ENCODE peak calls at places on chromosomes 2 and 18, in nine cellular contexts. K, A, T, D, F, S, Y, R and N are unnamed samples.

GRCh38 chr2:222797308-222797707 is 63.5 kb upstream of the ACSL3 start:
- DNase-seq in S (no peak), Y (no peak), D (no peak), R (no peak), A (no peak), K (peak), F (no peak), T (no peak), N (no peak)

GRCh38 chr2:96175951-96176350 is 30.7 kb upstream of the DUSP2 start:
- DNase-seq in Y (no peak), A (peak), R (no peak), K (no peak), D (no peak), S (no peak), F (no peak), T (no peak), N (no peak)

GRCh38 chr2:69429491-69430183 is 7.6 kb downstream of the NFU1 start:
- DNase-seq in F (no peak), S (no peak), D (no peak), K (no peak), A (no peak), R (no peak), T (no peak), Y (no peak), N (no peak)

GRCh38 chr2:196987654-196988364 is 61.3 kb upstream of the PGAP1 start:
- DNase-seq in Y (peak), R (no peak), T (peak), S (peak), K (peak), A (peak), F (no peak), D (no peak), N (no peak)

GRCh38 chr2:224449212-224450147 is 47.6 kb upstream of the FAM124B start:
- DNase-seq in Y (no peak), T (peak), F (no peak), A (no peak), K (peak), S (no peak), R (no peak), D (no peak), N (no peak)

GRCh38 chr18:46211816-46212215 is 107.6 kb downstream of the HAUS1 start:
- DNase-seq in T (no peak), D (no peak), F (peak), Y (no peak), K (no peak), A (no peak), S (no peak), R (no peak), N (no peak)

GRCh38 chr2:27191107-27191829 is 20.6 kb upstream of the ATRAID start:
- DNase-seq in Y (peak), F (peak), A (peak), T (peak), D (peak), S (peak), K (peak), R (peak), N (no peak)

GRCh38 chr2:113700186-113700841 is 56.1 kb downstream of the SLC35F5 start:
- DNase-seq in F (peak), S (peak), A (no peak), Y (no peak), D (no peak), K (peak), R (no peak), T (no peak), N (peak)

GRCh38 chr18:27843783-27844415 is 333.0 kb downstream of the CDH2 start:
- DNase-seq in F (no peak), T (no peak), Y (no peak), D (no peak), A (no peak), R (no peak), S (no peak), K (no peak), N (no peak)

GRCh38 chr2:173187911-173188788 is 112.5 kb downstream of the MAP3K20 start:
- DNase-seq in D (no peak), F (peak), K (no peak), Y (peak), A (no peak), R (no peak), T (no peak), S (peak), N (no peak)

GRCh38 chr2:58448065-58448507 is 207.0 kb upstream of the FANCL start:
- DNase-seq in Y (peak), D (no peak), K (peak), R (peak), A (peak), T (peak), F (no peak), S (peak), N (no peak)

GRCh38 chr2:241901500-241902351 is 32.2 kb downstream of the RTP5 start:
- DNase-seq in Y (peak), A (no peak), K (no peak), F (no peak), T (no peak), S (no peak), D (no peak), R (no peak), N (peak)

GRCh38 chr2:171287606-171288005 is 126.9 kb upstream of the TLK1 start:
- DNase-seq in F (no peak), A (no peak), Y (no peak), R (no peak), S (no peak), T (no peak), K (no peak), D (no peak), N (no peak)

GRCh38 chr2:150109028-150109427 is 378.4 kb downstream of the RND3 start:
- DNase-seq in T (no peak), R (no peak), S (no peak), F (no peak), Y (no peak), D (no peak), A (no peak), K (no peak), N (no peak)

GRCh38 chr2:55620123-55620779 is 2.8 kb upstream of the PPP4R3B start:
- DNase-seq in A (no peak), T (no peak), K (peak), Y (no peak), D (no peak), S (no peak), F (no peak), R (no peak), N (no peak)

GRCh38 chr2:99365661-99366060 is 28.5 kb downstream of the EIF5B start:
- DNase-seq in R (no peak), K (no peak), Y (no peak), A (no peak), F (no peak), D (no peak), T (no peak), S (no peak), N (no peak)

GRCh38 chr2:230866704-230867561 is 2.2 kb downstream of the ITM2C start:
- DNase-seq in R (peak), S (no peak), A (no peak), F (no peak), T (no peak), K (peak), D (no peak), Y (peak), N (no peak)

GRCh38 chr2:30421551-30422436 is 25.3 kb upstream of the LCLAT1 start:
- DNase-seq in F (no peak), K (no peak), T (no peak), R (no peak), D (no peak), Y (no peak), A (no peak), S (no peak), N (no peak)

GRCh38 chr18:75128911-75129716 is 79.8 kb downstream of the PTGR3 start:
- DNase-seq in D (no peak), F (no peak), Y (no peak), K (no peak), R (peak), T (no peak), A (no peak), S (no peak), N (no peak)

GRCh38 chr18:8424481-8424880 is 184.8 kb upstream of the RAB12 start:
- DNase-seq in K (no peak), Y (no peak), R (no peak), D (no peak), T (no peak), S (no peak), F (no peak), A (no peak), N (no peak)

GRCh38 chr2:187988348-187988747 is 303.3 kb upstream of the GULP1 start:
- DNase-seq in F (no peak), D (no peak), Y (no peak), A (no peak), R (no peak), T (no peak), K (no peak), S (no peak), N (no peak)

GRCh38 chr18:70462078-70462439 is 173.2 kb downstream of the SOCS6 start:
- DNase-seq in S (no peak), K (no peak), D (no peak), Y (no peak), T (no peak), R (no peak), F (peak), A (no peak), N (no peak)

GRCh38 chr2:11762031-11762430 is 15.6 kb downstream of the LPIN1 start:
- DNase-seq in S (no peak), Y (no peak), F (no peak), K (no peak), R (no peak), A (no peak), T (no peak), D (no peak), N (peak)

GRCh38 chr2:148122788-148123187 is 101.9 kb downstream of the MBD5 start:
- DNase-seq in R (no peak), K (no peak), A (peak), S (no peak), Y (no peak), D (no peak), F (no peak), T (no peak), N (no peak)

GRCh38 chr18:60060578-60060977 is 160.8 kb downstream of the PMAIP1 start:
- DNase-seq in S (no peak), T (no peak), F (no peak), R (no peak), D (no peak), Y (no peak), K (no peak), A (no peak), N (no peak)

GRCh38 chr18:463442-464310 is 36.8 kb downstream of the COLEC12 start:
- DNase-seq in S (no peak), T (no peak), R (no peak), K (no peak), D (no peak), F (no peak), A (no peak), Y (no peak), N (no peak)

GRCh38 chr2:161088658-161089350 is 71.4 kb upstream of the TANK start:
- DNase-seq in R (no peak), S (no peak), D (no peak), Y (no peak), F (no peak), K (peak), T (no peak), A (no peak), N (no peak)

GRCh38 chr2:204720874-204721273 is 175.6 kb downstream of the PARD3B start:
- DNase-seq in D (no peak), K (no peak), F (no peak), R (no peak), S (no peak), A (no peak), Y (no peak), T (no peak), N (no peak)

GRCh38 chr2:204722207-204722606 is 176.9 kb downstream of the PARD3B start:
- DNase-seq in S (no peak), Y (no peak), F (no peak), A (no peak), T (no peak), R (no peak), K (no peak), D (no peak), N (no peak)

GRCh38 chr2:204715332-204715731 is 170.1 kb downstream of the PARD3B start:
- DNase-seq in D (no peak), F (no peak), R (no peak), A (no peak), S (no peak), Y (no peak), K (no peak), T (no peak), N (no peak)

GRCh38 chr2:204717591-204717990 is 172.3 kb downstream of the PARD3B start:
- DNase-seq in R (no peak), S (no peak), A (no peak), F (no peak), T (no peak), Y (no peak), K (no peak), D (no peak), N (no peak)

GRCh38 chr2:204718607-204719006 is 173.3 kb downstream of the PARD3B start:
- DNase-seq in R (no peak), D (no peak), F (no peak), A (no peak), K (no peak), T (no peak), S (no peak), Y (no peak), N (no peak)
- TF ChIP-seq CTCF in R (no peak), D (no peak), F (no peak), A (no peak), K (no peak), T (no peak), S (no peak), Y (no peak), N (no peak)

GRCh38 chr18:48940854-48941531 is 9.8 kb downstream of the SMAD7 start:
- DNase-seq in K (no peak), R (no peak), F (no peak), A (no peak), D (no peak), S (no peak), T (no peak), Y (no peak), N (no peak)
- H3K4me3 ChIP-seq in K (no peak), R (no peak), F (no peak), A (peak), D (peak), S (peak), T (no peak), Y (no peak), N (peak)

DNA sequence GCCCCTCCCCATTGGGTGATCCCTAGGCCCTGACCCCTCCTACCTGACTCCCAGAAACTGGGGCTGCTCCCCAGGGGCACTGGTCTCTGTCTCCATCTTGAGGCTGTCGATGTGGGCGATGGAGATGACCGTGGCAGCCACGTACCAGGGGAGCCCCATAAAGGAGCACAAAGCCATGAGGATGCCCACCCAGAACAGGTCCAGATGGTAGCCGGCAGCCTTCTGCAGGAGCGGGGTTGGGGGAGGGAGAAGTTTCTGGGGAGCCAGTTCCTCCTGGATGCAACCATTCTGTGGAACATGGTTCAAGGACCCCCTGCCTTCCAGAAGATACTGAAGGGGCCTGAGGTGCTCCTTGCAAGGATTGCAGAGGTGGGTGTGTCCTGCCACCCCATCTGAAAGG is 34.0 kb downstream of the MTHFD2 start:
- DNase-seq in K (no peak), D (no peak), S (no peak), R (no peak), Y (no peak), A (no peak), T (no peak), F (no peak), N (no peak)
- TF ChIP-seq CTCF in K (no peak), D (no peak), S (no peak), R (no peak), Y (no peak), A (no peak), T (no peak), F (peak), N (no peak)

GRCh38 chr2:45652090-45653050 is 895 bp downstream of the PRKCE start:
- DNase-seq in K (peak), R (peak), A (no peak), S (peak), F (no peak), Y (peak), T (no peak), D (peak), N (peak)

GRCh38 chr2:45654250-45654649 is 2.8 kb downstream of the PRKCE start:
- DNase-seq in S (no peak), K (no peak), D (no peak), Y (no peak), R (no peak), F (no peak), A (no peak), T (no peak), N (no peak)

GRCh38 chr2:45651415-45652089 is at the start of gene PRKCE:
- DNase-seq in F (no peak), Y (peak), R (peak), T (no peak), K (peak), S (peak), A (no peak), D (peak), N (peak)

GRCh38 chr2:45653584-45653983 is 2.1 kb downstream of the PRKCE start:
- DNase-seq in D (no peak), T (no peak), R (no peak), A (no peak), S (no peak), Y (no peak), K (no peak), F (no peak), N (no peak)

GRCh38 chr2:45653125-45653524 is 1.6 kb downstream of the PRKCE start:
- DNase-seq in S (no peak), R (no peak), A (no peak), Y (no peak), K (no peak), F (no peak), D (no peak), T (no peak), N (no peak)
- H3K4me3 ChIP-seq in S (peak), R (no peak), A (peak), Y (peak), K (peak), F (no peak), D (peak), T (no peak), N (peak)

DNA sequence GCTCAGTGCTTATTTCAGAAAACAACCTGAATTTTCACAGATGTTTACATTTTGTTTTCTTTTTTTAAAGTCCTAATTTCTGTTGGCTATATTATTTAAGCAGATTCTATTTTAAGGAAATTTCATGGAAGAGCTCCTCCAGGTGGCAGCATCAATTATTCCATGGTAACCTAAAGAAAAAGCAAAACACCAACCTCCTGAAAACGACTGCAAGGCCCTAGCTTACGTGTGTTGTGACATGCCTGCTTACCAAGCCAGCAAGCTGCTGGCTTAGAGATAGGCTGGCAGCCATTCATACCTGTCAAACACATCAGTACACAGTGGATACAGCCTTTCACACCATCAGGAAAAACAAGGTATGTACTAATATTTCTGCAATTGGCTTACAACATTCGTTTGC is 64.9 kb downstream of the LPIN2 start:
- DNase-seq in Y (no peak), F (peak), R (no peak), A (no peak), S (no peak), K (no peak), D (no peak), T (peak), N (no peak)
- TF ChIP-seq CTCF in Y (peak), F (peak), R (peak), A (peak), S (peak), K (peak), D (no peak), T (peak), N (peak)

GRCh38 chr2:44928660-44929471 is 12.6 kb upstream of the SIX3 start:
- DNase-seq in Y (no peak), T (no peak), R (no peak), A (no peak), F (no peak), K (no peak), S (no peak), D (no peak), N (no peak)
- H3K4me3 ChIP-seq in Y (peak), T (no peak), R (peak), A (no peak), F (no peak), K (no peak), S (peak), D (no peak), N (no peak)

GRCh38 chr2:42337356-42337820 is 23.6 kb downstream of the COX7A2L start:
- DNase-seq in R (no peak), D (no peak), F (peak), Y (no peak), A (no peak), K (peak), S (no peak), T (no peak), N (no peak)
- TF ChIP-seq CTCF in R (no peak), D (no peak), F (peak), Y (no peak), A (peak), K (peak), S (no peak), T (peak), N (no peak)